ENCODE peak calls at places on chromosomes 13 and 19, in nine cellular contexts. E is A549, R is neuronal stem cell, F is IMR-90, A is HCT116, P is endothelial cell of umbilical vein, M is PC-3, H is fibroblast of lung, Y is GM12878. V is an unnamed sample.

GRCh38 chr19:46000497-46001246 is 5.4 kb downstream of the CCDC61 start:
- DNase-seq in E (no peak), R (peak; percentile 40), F (no peak), A (no peak), P (no peak), M (no peak), H (no peak), Y (no peak), V (no peak)

GRCh38 chr19:27774827-27775226 is 1438.1 kb downstream of the UQCRFS1 start:
- DNase-seq in E (no peak), R (no peak), F (no peak), A (no peak), P (no peak), M (peak; percentile 5), H (no peak), Y (no peak), V (no peak)

GRCh38 chr13:24097064-24097463 is 63.5 kb upstream of the SPATA13 start:
- DNase-seq in E (no peak), R (no peak), F (peak; percentile 76), A (no peak), P (no peak), M (peak; percentile 19), H (peak; percentile 36), Y (peak; percentile 16), V (no peak)

GRCh38 chr13:81051873-81052272 is 710.9 kb upstream of the SPRY2 start:
- DNase-seq in E (no peak), R (no peak), F (no peak), A (no peak), P (peak; percentile 9), M (peak; percentile 7), H (no peak), Y (no peak), V (no peak)

GRCh38 chr13:39578821-39579291 is 24.1 kb downstream of the LHFPL6 start:
- DNase-seq in E (no peak), R (no peak), F (no peak), A (no peak), P (no peak), M (no peak), H (no peak), Y (no peak), V (no peak)

GRCh38 chr19:48561412-48561811 is 9.4 kb downstream of the SULT2B1 start:
- DNase-seq in E (no peak), R (no peak), F (no peak), A (no peak), P (no peak), M (no peak), H (no peak), Y (no peak), V (no peak)

GRCh38 chr19:50148528-50148927 is 14.6 kb downstream of the IZUMO2 start:
- DNase-seq in E (no peak), R (no peak), F (no peak), A (no peak), P (no peak), M (no peak), H (no peak), Y (no peak), V (no peak)

GRCh38 chr13:45916036-45916435 is 64.5 kb upstream of the SIAH3 start:
- DNase-seq in E (no peak), R (no peak), F (no peak), A (no peak), P (no peak), M (no peak), H (no peak), Y (no peak), V (no peak)

GRCh38 chr13:39051157-39051556 is 12.9 kb downstream of the NHLRC3 start:
- DNase-seq in E (no peak), R (peak; percentile 26), F (peak; percentile 50), A (peak; percentile 24), P (peak; percentile 57), M (peak; percentile 52), H (peak; percentile 25), Y (no peak), V (no peak)

GRCh38 chr13:20160346-20161274 is at the start of gene GJA3:
- DNase-seq in E (peak; percentile 13), R (peak; percentile 71), F (peak; percentile 39), A (no peak), P (no peak), M (peak; percentile 48), H (peak; percentile 44), Y (no peak), V (no peak)

GRCh38 chr13:98503175-98504028 is 73.5 kb downstream of the STK24 start:
- DNase-seq in E (no peak), R (no peak), F (peak; percentile 38), A (no peak), P (no peak), M (no peak), H (peak; percentile 28), Y (no peak), V (no peak)

GRCh38 chr19:53992815-53993214 is 1.4 kb downstream of the CACNG6 start:
- DNase-seq in E (no peak), R (no peak), F (no peak), A (no peak), P (no peak), M (no peak), H (no peak), Y (no peak), V (no peak)
- H3K4me2 ChIP-seq in E (peak overlapping the region; percentile 86), R (no peak overlapping the region), F (no peak overlapping the region), A (no peak overlapping the region), P (no peak overlapping the region), M (no peak overlapping the region), H (no peak overlapping the region), Y (no peak overlapping the region), V (no peak overlapping the region)

GRCh38 chr13:25860265-25860664 is 191.6 kb downstream of the SHISA2 start:
- DNase-seq in E (no peak), R (no peak), F (no peak), A (no peak), P (no peak), M (no peak), H (no peak), Y (no peak), V (no peak)

GRCh38 chr13:25862156-25862555 is 189.7 kb downstream of the SHISA2 start:
- DNase-seq in E (no peak), R (no peak), F (no peak), A (no peak), P (no peak), M (peak; percentile 4), H (no peak), Y (no peak), V (no peak)

GRCh38 chr13:25859528-25859927 is 192.3 kb downstream of the SHISA2 start:
- DNase-seq in E (no peak), R (no peak), F (no peak), A (no peak), P (no peak), M (peak; percentile 80), H (no peak), Y (no peak), V (peak; percentile 49)

GRCh38 chr13:25857830-25858229 is 194.0 kb downstream of the SHISA2 start:
- DNase-seq in E (no peak), R (no peak), F (no peak), A (no peak), P (no peak), M (peak; percentile 58), H (no peak), Y (no peak), V (no peak)

DNA sequence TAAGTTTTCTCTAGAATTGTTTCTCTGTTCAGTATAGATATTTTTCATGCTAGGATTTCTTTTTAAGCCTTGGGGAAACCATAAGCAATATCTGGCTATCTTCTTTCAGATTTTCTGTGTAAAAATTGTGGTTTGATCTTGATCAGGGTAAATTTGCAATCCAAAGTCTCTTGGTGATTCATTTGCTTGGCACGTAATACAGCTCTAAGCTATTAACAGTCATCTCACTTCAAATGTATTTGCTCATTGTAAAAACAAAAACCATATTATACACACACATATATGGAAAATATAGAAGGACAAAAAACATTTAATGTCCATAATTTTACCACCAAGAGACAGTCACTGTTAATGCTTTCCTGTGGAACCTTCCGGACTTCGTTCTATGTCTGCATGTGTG is 191.0 kb downstream of the SHISA2 start:
- DNase-seq in E (no peak), R (no peak), F (peak; percentile 33), A (no peak), P (no peak), M (peak; percentile 87), H (peak; percentile 86), Y (no peak), V (peak; percentile 17)
- H3K27ac ChIP-seq in E (no peak overlapping the region), R (no peak overlapping the region), F (no peak overlapping the region), A (no peak overlapping the region), P (no peak overlapping the region), M (peak overlapping the region; percentile 89), H (no peak overlapping the region), Y (no peak overlapping the region), V (peak overlapping the region; percentile 81)

DNA sequence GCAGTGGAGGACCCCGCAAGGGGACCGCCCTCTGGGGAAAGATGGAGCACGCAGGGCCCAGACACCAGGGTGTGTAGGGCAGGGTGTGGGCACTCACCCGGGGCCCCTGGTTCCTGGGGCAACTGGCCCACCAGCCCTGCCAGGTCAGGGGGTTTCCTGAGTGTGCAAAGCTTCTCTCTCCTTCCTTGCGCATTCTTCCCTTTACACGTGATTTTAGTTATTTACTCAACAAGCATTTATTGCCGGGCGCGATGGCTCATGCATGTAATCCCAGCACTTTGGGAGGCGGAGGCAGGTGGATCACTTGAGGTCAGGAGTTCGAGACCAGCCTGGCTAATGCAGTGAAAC is 20.5 kb downstream of the PRR36 start:
- DNase-seq in E (no peak), R (no peak), F (no peak), A (no peak), P (no peak), M (no peak), H (no peak), Y (no peak), V (no peak)
- H3K4me2 ChIP-seq in E (peak overlapping the region; percentile 43), R (no peak overlapping the region), F (no peak overlapping the region), A (peak overlapping the region; percentile 62), P (no peak overlapping the region), M (peak overlapping the region; percentile 69), H (no peak overlapping the region), Y (no peak overlapping the region), V (no peak overlapping the region)

GRCh38 chr19:15300533-15301194 is 31.7 kb downstream of the BRD4 start:
- DNase-seq in E (no peak), R (no peak), F (peak; percentile 88), A (no peak), P (no peak), M (no peak), H (peak; percentile 60), Y (no peak), V (no peak)
- H3K27ac ChIP-seq in E (peak overlapping the region; percentile 88), R (no peak overlapping the region), F (peak overlapping the region; percentile 56), A (no peak overlapping the region), P (no peak overlapping the region), M (no peak overlapping the region), H (peak overlapping the region; percentile 60), Y (no peak overlapping the region), V (peak overlapping the region; percentile 78)

DNA sequence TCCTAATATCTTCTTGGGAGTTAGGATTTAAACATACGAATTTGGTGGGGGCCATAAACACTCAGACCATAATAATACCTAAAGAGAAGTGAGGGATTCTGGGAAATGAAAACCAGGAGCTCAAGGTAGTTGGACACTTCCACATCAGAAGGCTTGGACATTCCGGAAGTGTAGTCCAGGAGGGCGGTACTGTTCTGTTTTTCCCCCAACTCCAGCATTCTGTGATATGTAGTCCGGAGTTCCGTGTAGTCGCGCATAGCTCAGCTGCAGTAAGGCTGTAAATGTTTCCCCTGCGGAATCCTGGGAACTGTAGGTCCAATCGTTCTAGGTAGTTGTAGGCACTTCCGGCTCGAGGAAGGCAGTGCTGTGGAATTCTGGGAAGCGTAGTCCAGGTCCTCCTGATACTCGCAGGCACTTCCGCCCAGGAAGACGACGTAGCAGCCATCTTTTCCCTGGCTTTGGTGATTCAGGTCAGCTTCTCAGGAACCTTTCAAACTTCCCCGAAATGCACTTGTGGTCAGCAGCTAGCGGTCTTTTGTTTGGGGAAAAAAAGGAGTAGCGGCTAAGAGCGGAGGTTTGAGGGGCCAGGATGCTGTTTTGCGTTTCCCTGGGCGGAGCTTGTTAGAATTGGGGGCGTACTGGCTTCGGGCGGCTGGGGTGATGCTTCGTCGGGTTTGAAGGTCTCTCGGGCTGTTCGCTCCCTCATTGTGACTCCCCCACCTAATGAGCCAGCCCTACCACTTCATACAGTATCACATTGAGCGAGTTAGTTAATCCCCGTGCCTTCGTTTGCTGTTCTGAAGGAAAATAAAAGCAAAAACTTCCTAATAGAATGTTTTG is at the start of gene ZNF226:
- DNase-seq in E (peak; percentile 98), R (peak; percentile 89), F (peak; percentile 99), A (peak; percentile 97), P (peak; percentile 98), M (peak; percentile 92), H (peak; percentile 100), Y (peak; percentile 96), V (peak; percentile 90)
- H3K4me2 ChIP-seq in E (peak within 1 kb of the TSS; percentile 80), R (peak within 1 kb of the TSS; percentile 63), F (peak within 1 kb of the TSS; percentile 78), A (peak within 1 kb of the TSS; percentile 73), P (peak within 1 kb of the TSS; percentile 91), M (peak within 1 kb of the TSS; percentile 90), H (peak within 1 kb of the TSS; percentile 85), Y (peak within 1 kb of the TSS; percentile 96), V (peak within 1 kb of the TSS; percentile 95)